ENCODE peak calls at places on chromosomes 13 and 19, in nine cellular contexts. Y is body of pancreas, O is colonic mucosa, A is fibroblast of pulmonary artery, C is neural crest cell, J is AG04450, D is astrocyte of the spinal cord, G is psoas muscle, T is progenitor cell of endocrine pancreas. H is an unnamed sample.

GRCh38 chr13:49806126-49806536 is 13.6 kb upstream of the KPNA3 start:
- DNase-seq in Y (no peak), O (no peak), A (no peak), C (no peak), J (no peak), D (no peak), G (no peak), T (no peak), H (no peak)

GRCh38 chr19:18736415-18737336 is 53.2 kb downstream of the CRTC1 start:
- DNase-seq in Y (peak), O (peak), A (no peak), C (no peak), J (no peak), D (no peak), G (no peak), T (no peak), H (no peak)

GRCh38 chr19:7669641-7670040 is 792 bp downstream of the RETN start:
- DNase-seq in Y (no peak), O (no peak), A (no peak), C (no peak), J (no peak), D (no peak), G (no peak), T (no peak), H (no peak)

GRCh38 chr13:95858286-95859075 is 181.5 kb downstream of the DNAJC3 start:
- DNase-seq in Y (no peak), O (no peak), A (peak), C (no peak), J (no peak), D (peak), G (no peak), T (no peak), H (no peak)

GRCh38 chr19:49847731-49848696 is 2.9 kb upstream of the PTOV1 start:
- DNase-seq in Y (peak), O (no peak), A (peak), C (no peak), J (peak), D (peak), G (no peak), T (no peak), H (no peak)

GRCh38 chr19:19304186-19304975 is 15.9 kb downstream of the SUGP1 start:
- DNase-seq in Y (no peak), O (no peak), A (peak), C (no peak), J (no peak), D (peak), G (no peak), T (no peak), H (no peak)

GRCh38 chr19:54114340-54114826 is 1.1 kb downstream of the TFPT start:
- DNase-seq in Y (peak), O (peak), A (peak), C (no peak), J (no peak), D (peak), G (no peak), T (no peak), H (no peak)

GRCh38 chr19:58395979-58396627 is 647 bp downstream of the RNF225 start:
- DNase-seq in Y (no peak), O (no peak), A (no peak), C (no peak), J (no peak), D (no peak), G (no peak), T (no peak), H (no peak)

GRCh38 chr13:97239306-97239705 is 17.2 kb downstream of the MBNL2 start:
- DNase-seq in Y (no peak), O (no peak), A (no peak), C (no peak), J (no peak), D (no peak), G (no peak), T (no peak), H (no peak)

GRCh38 chr13:20714563-20715339 is 11.3 kb downstream of the IL17D start:
- DNase-seq in Y (peak), O (no peak), A (peak), C (no peak), J (peak), D (peak), G (peak), T (no peak), H (no peak)

GRCh38 chr19:51020988-51021651 is 1.6 kb upstream of the KLK10 start:
- DNase-seq in Y (peak), O (no peak), A (peak), C (no peak), J (peak), D (peak), G (no peak), T (no peak), H (no peak)

GRCh38 chr19:44050740-44051653 is 839 bp upstream of the ZNF223 start:
- DNase-seq in Y (peak), O (peak), A (peak), C (no peak), J (no peak), D (no peak), G (no peak), T (no peak), H (no peak)

GRCh38 chr13:73062368-73062767 is 3.6 kb downstream of the KLF5 start:
- DNase-seq in Y (no peak), O (no peak), A (no peak), C (no peak), J (no peak), D (no peak), G (no peak), T (no peak), H (no peak)

GRCh38 chr13:37651371-37651770 is 52.8 kb upstream of the POSTN start:
- DNase-seq in Y (no peak), O (no peak), A (no peak), C (no peak), J (no peak), D (no peak), G (no peak), T (no peak), H (no peak)

GRCh38 chr19:6528544-6529121 is 2.2 kb upstream of the TNFSF9 start:
- DNase-seq in Y (peak), O (peak), A (no peak), C (no peak), J (no peak), D (no peak), G (peak), T (no peak), H (peak)

GRCh38 chr19:39963860-39964259 is 7.1 kb upstream of the PSMC4 start:
- DNase-seq in Y (no peak), O (peak), A (no peak), C (no peak), J (no peak), D (no peak), G (no peak), T (no peak), H (no peak)

GRCh38 chr13:41613984-41614581 is 156.7 kb downstream of the RGCC start:
- DNase-seq in Y (peak), O (no peak), A (peak), C (no peak), J (peak), D (peak), G (peak), T (no peak), H (no peak)

GRCh38 chr19:46993622-46994021 is 26.0 kb upstream of the NPAS1 start:
- DNase-seq in Y (no peak), O (no peak), A (no peak), C (no peak), J (no peak), D (no peak), G (no peak), T (no peak), H (no peak)

GRCh38 chr13:28575200-28575599 is 80.3 kb upstream of the FLT1 start:
- DNase-seq in Y (no peak), O (peak), A (no peak), C (no peak), J (no peak), D (no peak), G (no peak), T (no peak), H (no peak)

GRCh38 chr13:80894930-80895329 is 554.0 kb upstream of the SPRY2 start:
- DNase-seq in Y (no peak), O (no peak), A (no peak), C (no peak), J (no peak), D (no peak), G (no peak), T (no peak), H (no peak)

GRCh38 chr19:19628499-19629134 is 597 bp upstream of the LPAR2 start:
- DNase-seq in Y (peak), O (peak), A (peak), C (peak), J (no peak), D (peak), G (no peak), T (peak), H (peak)

GRCh38 chr13:30466358-30466714 is 600 bp upstream of the HMGB1 start:
- DNase-seq in Y (no peak), O (no peak), A (no peak), C (no peak), J (no peak), D (peak), G (no peak), T (no peak), H (no peak)

GRCh38 chr13:107681611-107682010 is 533.7 kb downstream of the LIG4 start:
- DNase-seq in Y (no peak), O (no peak), A (no peak), C (no peak), J (no peak), D (no peak), G (no peak), T (no peak), H (no peak)

GRCh38 chr13:97429681-97430081 is 4.3 kb upstream of the RAP2A start:
- DNase-seq in Y (no peak), O (no peak), A (peak), C (no peak), J (no peak), D (peak), G (no peak), T (no peak), H (no peak)

GRCh38 chr13:113926301-113926761 is 47.5 kb downstream of the C13orf46 start:
- DNase-seq in Y (no peak), O (no peak), A (peak), C (no peak), J (no peak), D (no peak), G (no peak), T (no peak), H (no peak)

GRCh38 chr13:80226645-80227044 is 114.3 kb downstream of the SPRY2 start:
- DNase-seq in Y (no peak), O (no peak), A (no peak), C (no peak), J (no peak), D (no peak), G (no peak), T (no peak), H (no peak)

GRCh38 chr13:97512732-97513131 is 78.8 kb downstream of the RAP2A start:
- DNase-seq in Y (no peak), O (no peak), A (no peak), C (no peak), J (no peak), D (no peak), G (no peak), T (no peak), H (no peak)

GRCh38 chr19:33220115-33220514 is 5.5 kb downstream of the SLC7A10 start:
- DNase-seq in Y (no peak), O (no peak), A (no peak), C (no peak), J (no peak), D (no peak), G (no peak), T (no peak), H (no peak)

GRCh38 chr13:45242070-45242469 is 41.2 kb upstream of the KCTD4 start:
- DNase-seq in Y (peak), O (no peak), A (peak), C (no peak), J (no peak), D (peak), G (no peak), T (no peak), H (no peak)

GRCh38 chr13:28574617-28575142 is 79.8 kb upstream of the FLT1 start:
- DNase-seq in Y (peak), O (peak), A (peak), C (no peak), J (peak), D (peak), G (no peak), T (no peak), H (peak)

GRCh38 chr13:48647625-48648024 is 6.1 kb upstream of the CYSLTR2 start:
- DNase-seq in Y (peak), O (no peak), A (no peak), C (no peak), J (no peak), D (no peak), G (no peak), T (no peak), H (no peak)

GRCh38 chr19:4870025-4870700 is 2.7 kb upstream of the PLIN3 start:
- DNase-seq in Y (peak), O (peak), A (peak), C (no peak), J (peak), D (peak), G (peak), T (no peak), H (no peak)

GRCh38 chr13:33722216-33722900 is 95.6 kb upstream of the RFC3 start:
- DNase-seq in Y (no peak), O (no peak), A (peak), C (no peak), J (no peak), D (peak), G (no peak), T (no peak), H (peak)

GRCh38 chr13:101565327-101565726 is 112.9 kb downstream of the ITGBL1 start:
- DNase-seq in Y (no peak), O (no peak), A (no peak), C (no peak), J (no peak), D (no peak), G (no peak), T (no peak), H (no peak)

GRCh38 chr13:36981156-36981743 is 17.9 kb downstream of the ALG5 start:
- DNase-seq in Y (no peak), O (no peak), A (peak), C (no peak), J (peak), D (peak), G (no peak), T (no peak), H (no peak)

GRCh38 chr19:35211545-35212230 is 16.9 kb downstream of the FAM187B start:
- DNase-seq in Y (peak), O (peak), A (no peak), C (no peak), J (no peak), D (no peak), G (peak), T (no peak), H (no peak)

GRCh38 chr13:23671367-23671766 is 101.2 kb downstream of the TNFRSF19 start:
- DNase-seq in Y (no peak), O (no peak), A (no peak), C (no peak), J (no peak), D (peak), G (no peak), T (no peak), H (no peak)

GRCh38 chr19:3721131-3721899 is 13.1 kb downstream of the TJP3 start:
- DNase-seq in Y (peak), O (peak), A (peak), C (peak), J (peak), D (peak), G (peak), T (peak), H (peak)

GRCh38 chr19:13929340-13929739 is 8.9 kb downstream of the PODNL1 start:
- DNase-seq in Y (no peak), O (no peak), A (no peak), C (no peak), J (no peak), D (no peak), G (no peak), T (no peak), H (no peak)

GRCh38 chr19:38718747-38719543 is 25.3 kb downstream of the CAPN12 start:
- DNase-seq in Y (peak), O (no peak), A (peak), C (no peak), J (no peak), D (peak), G (peak), T (no peak), H (no peak)
- TF ChIP-seq CTCF in Y (no peak), O (no peak), A (peak), C (peak), J (peak), D (peak), G (peak), T (peak), H (no peak)

GRCh38 chr13:67410645-67411044 is 180.5 kb upstream of the PCDH9 start:
- DNase-seq in Y (no peak), O (no peak), A (no peak), C (no peak), J (no peak), D (no peak), G (no peak), T (no peak), H (no peak)

DNA sequence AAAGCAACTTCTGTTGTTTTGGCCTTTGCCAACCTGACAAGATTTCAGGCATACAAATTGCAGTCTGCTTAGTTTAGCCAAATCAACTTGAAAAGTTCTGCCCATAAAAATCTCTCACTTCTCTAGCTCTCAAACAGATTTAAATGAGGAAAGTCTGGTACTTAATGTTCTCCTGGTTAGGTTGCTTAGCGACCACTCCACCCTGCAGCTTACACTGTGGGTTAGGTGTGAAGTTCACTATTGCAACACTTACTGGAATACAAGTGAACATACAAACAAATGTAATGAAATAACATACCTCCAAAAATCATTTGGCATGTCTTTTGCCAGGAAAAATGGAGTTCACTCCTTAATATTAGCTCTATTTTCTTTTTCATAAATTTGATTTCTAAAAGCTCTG is 178.7 kb upstream of the PCDH9 start:
- DNase-seq in Y (no peak), O (no peak), A (peak), C (no peak), J (no peak), D (peak), G (no peak), T (no peak), H (no peak)
- TF ChIP-seq CTCF in Y (no peak), O (no peak), A (no peak), C (no peak), J (no peak), D (no peak), G (no peak), T (no peak), H (no peak)

DNA sequence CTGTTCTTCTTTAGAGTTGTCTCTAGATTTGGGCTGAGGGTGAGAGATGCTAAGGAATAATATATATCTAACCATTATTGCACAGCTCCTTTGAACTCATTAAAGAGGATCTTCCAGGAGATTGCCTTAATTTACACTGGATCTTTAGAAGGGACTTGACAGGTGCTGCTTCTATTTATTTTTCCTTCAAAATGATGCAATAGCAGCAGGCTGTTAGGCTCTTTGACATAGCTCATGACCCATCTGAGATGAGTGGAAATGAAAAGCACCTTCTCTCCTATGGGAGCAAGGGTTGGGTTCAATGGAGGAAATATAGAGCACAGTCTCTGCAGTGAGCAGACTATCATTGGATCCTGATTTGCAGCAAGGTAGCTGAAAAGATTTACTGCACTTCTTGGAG is 434.1 kb downstream of the GPC6 start:
- DNase-seq in Y (no peak), O (no peak), A (no peak), C (no peak), J (no peak), D (no peak), G (no peak), T (no peak), H (no peak)
- TF ChIP-seq CTCF in Y (no peak), O (no peak), A (no peak), C (no peak), J (no peak), D (no peak), G (no peak), T (no peak), H (no peak)

GRCh38 chr19:591099-591958 is 1.6 kb downstream of the HCN2 start:
- DNase-seq in Y (no peak), O (no peak), A (no peak), C (peak), J (no peak), D (no peak), G (no peak), T (peak), H (no peak)

GRCh38 chr19:592101-592500 is 2.4 kb downstream of the HCN2 start:
- DNase-seq in Y (no peak), O (no peak), A (no peak), C (no peak), J (no peak), D (no peak), G (no peak), T (no peak), H (no peak)

GRCh38 chr19:590396-590745 is 690 bp downstream of the HCN2 start:
- DNase-seq in Y (no peak), O (no peak), A (peak), C (no peak), J (no peak), D (peak), G (no peak), T (no peak), H (no peak)

GRCh38 chr19:589693-590395 is at the start of gene HCN2:
- DNase-seq in Y (no peak), O (no peak), A (no peak), C (no peak), J (no peak), D (no peak), G (no peak), T (no peak), H (no peak)

GRCh38 chr19:590750-591098 is 1.0 kb downstream of the HCN2 start:
- DNase-seq in Y (no peak), O (no peak), A (no peak), C (no peak), J (no peak), D (no peak), G (no peak), T (no peak), H (no peak)
- TF ChIP-seq CTCF in Y (no peak), O (no peak), A (no peak), C (no peak), J (no peak), D (no peak), G (no peak), T (no peak), H (no peak)

GRCh38 chr19:10653732-10654609 is at the start of gene ILF3:
- DNase-seq in Y (peak), O (peak), A (peak), C (peak), J (peak), D (peak), G (peak), T (peak), H (peak)

GRCh38 chr19:10651821-10652220 is 2.3 kb upstream of the ILF3 start:
- DNase-seq in Y (no peak), O (no peak), A (no peak), C (no peak), J (no peak), D (no peak), G (no peak), T (no peak), H (no peak)

GRCh38 chr19:10653482-10653731 is 739 bp upstream of the ILF3 start:
- DNase-seq in Y (no peak), O (no peak), A (no peak), C (no peak), J (no peak), D (no peak), G (no peak), T (no peak), H (no peak)

GRCh38 chr19:10654610-10655456 is 687 bp downstream of the ILF3 start:
- DNase-seq in Y (peak), O (peak), A (peak), C (peak), J (no peak), D (no peak), G (no peak), T (peak), H (peak)

GRCh38 chr19:10655457-10656312 is 1.5 kb downstream of the ILF3 start:
- DNase-seq in Y (peak), O (peak), A (peak), C (no peak), J (no peak), D (peak), G (no peak), T (no peak), H (no peak)
- TF ChIP-seq CTCF in Y (no peak), O (no peak), A (no peak), C (no peak), J (no peak), D (no peak), G (peak), T (no peak), H (no peak)

H was measured in GM06990.